ENCODE peak calls at places on chromosome 13, in five cellular contexts. H, E, Y, S and R are unnamed samples.

GRCh38 chr13:109172099-109172498 is 542.7 kb downstream of the MYO16 start:
- DNase-seq in H (no peak), E (no peak), Y (no peak), S (no peak), R (no peak)

GRCh38 chr13:106649495-106649894 is 81.6 kb upstream of the ARGLU1 start:
- DNase-seq in H (no peak), E (no peak), Y (no peak), S (peak; percentile 25), R (no peak)

GRCh38 chr13:41075034-41075433 is 13.7 kb downstream of the WBP4 start:
- DNase-seq in H (no peak), E (no peak), Y (peak; percentile 33), S (peak; percentile 20), R (peak; percentile 28)

GRCh38 chr13:62358646-62358932 is 942.9 kb upstream of the PCDH20 start:
- DNase-seq in H (no peak), E (no peak), Y (no peak), S (no peak), R (no peak)

GRCh38 chr13:39036212-39036611 is 1.7 kb downstream of the PROSER1 start:
- DNase-seq in H (no peak), E (no peak), Y (no peak), S (peak; percentile 27), R (no peak)

GRCh38 chr13:87172166-87172825 is 498.9 kb upstream of the SLITRK5 start:
- DNase-seq in H (no peak), E (no peak), Y (no peak), S (no peak), R (no peak)

GRCh38 chr13:110758195-110758594 is 44.7 kb downstream of the ING1 start:
- DNase-seq in H (no peak), E (no peak), Y (no peak), S (no peak), R (no peak)

GRCh38 chr13:100131863-100132574 is 43.1 kb downstream of the PCCA start:
- DNase-seq in H (no peak), E (peak; percentile 55), Y (peak; percentile 14), S (peak; percentile 49), R (no peak)

GRCh38 chr13:32538621-32539246 is at the start of gene N4BP2L2:
- DNase-seq in H (peak; percentile 96), E (peak; percentile 76), Y (peak; percentile 93), S (peak; percentile 94), R (peak; percentile 89)

GRCh38 chr13:44259045-44260042 is 114.3 kb upstream of the SERP2 start:
- DNase-seq in H (peak; percentile 46), E (no peak), Y (peak; percentile 77), S (no peak), R (peak; percentile 34)

GRCh38 chr13:64078025-64078424 is 2662.4 kb upstream of the PCDH20 start:
- DNase-seq in H (no peak), E (no peak), Y (no peak), S (no peak), R (no peak)

GRCh38 chr13:33723772-33724435 is 94.0 kb upstream of the RFC3 start:
- DNase-seq in H (peak; percentile 86), E (no peak), Y (peak; percentile 56), S (peak; percentile 78), R (peak; percentile 47)

GRCh38 chr13:111658150-111659100 is 338.0 kb downstream of the TEX29 start:
- DNase-seq in H (no peak), E (no peak), Y (no peak), S (no peak), R (no peak)

GRCh38 chr13:113976711-113977684 is 3.1 kb upstream of the C13orf46 start:
- DNase-seq in H (no peak), E (peak; percentile 23), Y (no peak), S (peak; percentile 40), R (no peak)

GRCh38 chr13:24489721-24490120 is 22.9 kb downstream of the PARP4 start:
- DNase-seq in H (no peak), E (no peak), Y (no peak), S (no peak), R (no peak)

GRCh38 chr13:80084086-80084676 is 256.7 kb downstream of the SPRY2 start:
- DNase-seq in H (no peak), E (peak; percentile 46), Y (no peak), S (peak; percentile 81), R (no peak)

GRCh38 chr13:20124303-20124702 is 36.5 kb downstream of the GJA3 start:
- DNase-seq in H (no peak), E (no peak), Y (no peak), S (no peak), R (no peak)

GRCh38 chr13:22964245-22964966 is 216.4 kb upstream of the SGCG start:
- DNase-seq in H (no peak), E (no peak), Y (no peak), S (no peak), R (no peak)